ENCODE peak calls at places on chromosomes 13 and 19, in ten cellular contexts. W is H7, T is dorsolateral prefrontal cortex, A is keratinocyte, P is foreskin fibroblast, I is tibial artery, F is aorta, H is fibroblast of lung, U is heart left ventricle, K is thoracic aorta. R is an unnamed sample.

GRCh38 chr13:98626298-98626940 is 49.5 kb upstream of the STK24 start:
- DNase-seq in W (no peak), T (no peak), A (no peak), P (peak; percentile 7), I (no peak), F (no peak), H (peak; percentile 8), U (no peak), K (no peak), R (no peak)

GRCh38 chr19:38692458-38693379 is 45.3 kb downstream of the ACTN4 start:
- DNase-seq in W (peak; percentile 56), T (peak; percentile 58), A (no peak), P (no peak), I (no peak), F (no peak), H (no peak), U (no peak), K (no peak), R (no peak)

GRCh38 chr19:5104871-5105351 is 136.0 kb downstream of the KDM4B start:
- DNase-seq in W (no peak), T (no peak), A (no peak), P (no peak), I (no peak), F (no peak), H (no peak), U (peak; percentile 31), K (no peak), R (no peak)

GRCh38 chr19:58408152-58409009 is at the start of gene ZNF584:
- DNase-seq in W (peak; percentile 97), T (peak; percentile 97), A (peak; percentile 73), P (peak; percentile 93), I (peak; percentile 94), F (peak; percentile 97), H (peak; percentile 94), U (peak; percentile 98), K (peak; percentile 79), R (peak; percentile 80)

GRCh38 chr13:103805771-103806170 is 739.6 kb upstream of the SLC10A2 start:
- DNase-seq in W (no peak), T (no peak), A (no peak), P (no peak), I (no peak), F (no peak), H (no peak), U (no peak), K (no peak), R (no peak)

GRCh38 chr19:3061214-3062161 is 807 bp downstream of the TLE5 start:
- DNase-seq in W (peak; percentile 87), T (peak; percentile 57), A (no peak), P (no peak), I (no peak), F (peak; percentile 77), H (peak; percentile 53), U (peak; percentile 78), K (no peak), R (no peak)

GRCh38 chr13:75368167-75368566 is 113.8 kb downstream of the TBC1D4 start:
- DNase-seq in W (no peak), T (no peak), A (no peak), P (peak; percentile 85), I (peak; percentile 42), F (no peak), H (peak; percentile 93), U (peak; percentile 41), K (peak; percentile 14), R (peak; percentile 94)

GRCh38 chr13:75135325-75135825 is 346.6 kb downstream of the TBC1D4 start:
- DNase-seq in W (no peak), T (no peak), A (peak; percentile 41), P (peak; percentile 96), I (no peak), F (no peak), H (peak; percentile 98), U (no peak), K (no peak), R (peak; percentile 95)

GRCh38 chr13:26460652-26461051 is 96.8 kb upstream of the WASF3 start:
- DNase-seq in W (no peak), T (no peak), A (no peak), P (no peak), I (no peak), F (no peak), H (peak; percentile 77), U (peak; percentile 94), K (no peak), R (peak; percentile 95)

GRCh38 chr19:15292847-15293582 is 39.3 kb downstream of the BRD4 start:
- DNase-seq in W (no peak), T (no peak), A (no peak), P (no peak), I (no peak), F (no peak), H (peak; percentile 40), U (no peak), K (no peak), R (no peak)

GRCh38 chr19:49712397-49712859 is 21.5 kb downstream of the CPT1C start:
- DNase-seq in W (peak; percentile 92), T (peak; percentile 20), A (no peak), P (peak; percentile 69), I (no peak), F (no peak), H (peak; percentile 61), U (peak; percentile 59), K (no peak), R (no peak)

GRCh38 chr13:73948848-73949529 is 185.2 kb downstream of the KLF12 start:
- DNase-seq in W (no peak), T (no peak), A (no peak), P (no peak), I (no peak), F (no peak), H (no peak), U (no peak), K (no peak), R (no peak)

GRCh38 chr13:114067886-114068722 is 64.3 kb downstream of the RASA3 start:
- DNase-seq in W (no peak), T (no peak), A (no peak), P (no peak), I (peak; percentile 18), F (peak; percentile 54), H (no peak), U (no peak), K (no peak), R (no peak)

GRCh38 chr19:1250374-1251232 is 2.2 kb downstream of the MIDN start:
- DNase-seq in W (peak; percentile 96), T (no peak), A (no peak), P (no peak), I (no peak), F (peak; percentile 76), H (peak; percentile 85), U (peak; percentile 83), K (no peak), R (no peak)

GRCh38 chr13:26707122-26708006 is 53.2 kb downstream of the GPR12 start:
- DNase-seq in W (peak; percentile 86), T (peak; percentile 48), A (no peak), P (peak; percentile 20), I (no peak), F (no peak), H (peak; percentile 46), U (peak; percentile 42), K (no peak), R (no peak)

GRCh38 chr19:50803633-50804419 is 13.6 kb downstream of the ACP4 start:
- DNase-seq in W (peak; percentile 86), T (no peak), A (no peak), P (no peak), I (no peak), F (no peak), H (no peak), U (no peak), K (no peak), R (no peak)

DNA sequence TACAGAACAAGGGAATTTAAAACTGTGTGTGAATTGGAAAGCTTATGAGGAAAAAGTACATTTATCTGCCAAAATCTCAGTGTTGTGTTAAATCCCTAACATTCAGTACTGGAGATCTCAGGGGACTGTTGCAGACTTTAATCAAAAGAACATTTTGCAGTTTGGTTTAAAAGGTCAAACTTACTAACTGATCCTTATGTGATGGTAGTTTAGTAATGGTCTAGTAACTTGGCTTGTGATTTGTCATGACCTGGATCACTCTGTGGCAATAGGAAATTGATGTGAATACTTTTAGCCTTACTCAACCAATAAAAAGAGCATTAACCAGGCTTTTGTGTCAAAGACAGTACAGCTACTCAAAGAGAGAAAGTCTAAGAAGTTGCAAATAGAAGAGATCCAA is 862.0 kb upstream of the MIR17HG start:
- DNase-seq in W (no peak), T (no peak), A (no peak), P (peak; percentile 76), I (no peak), F (no peak), H (peak; percentile 82), U (no peak), K (no peak), R (peak; percentile 92)
- H3K4me3 ChIP-seq in W (no peak overlapping the region), T (no peak overlapping the region), A (no peak overlapping the region), P (no peak overlapping the region), I (no peak overlapping the region), F (no peak overlapping the region), H (no peak overlapping the region), U (no peak overlapping the region), K (no peak overlapping the region), R (no peak overlapping the region)

GRCh38 chr13:42380420-42381164 is 108.6 kb downstream of the AKAP11 start:
- DNase-seq in W (no peak), T (no peak), A (no peak), P (no peak), I (no peak), F (no peak), H (no peak), U (no peak), K (no peak), R (no peak)
- H3K4me3 ChIP-seq in W (no peak overlapping the region), T (no peak overlapping the region), A (no peak overlapping the region), P (no peak overlapping the region), I (no peak overlapping the region), F (no peak overlapping the region), H (no peak overlapping the region), U (no peak overlapping the region), K (no peak overlapping the region), R (no peak overlapping the region)

DNA sequence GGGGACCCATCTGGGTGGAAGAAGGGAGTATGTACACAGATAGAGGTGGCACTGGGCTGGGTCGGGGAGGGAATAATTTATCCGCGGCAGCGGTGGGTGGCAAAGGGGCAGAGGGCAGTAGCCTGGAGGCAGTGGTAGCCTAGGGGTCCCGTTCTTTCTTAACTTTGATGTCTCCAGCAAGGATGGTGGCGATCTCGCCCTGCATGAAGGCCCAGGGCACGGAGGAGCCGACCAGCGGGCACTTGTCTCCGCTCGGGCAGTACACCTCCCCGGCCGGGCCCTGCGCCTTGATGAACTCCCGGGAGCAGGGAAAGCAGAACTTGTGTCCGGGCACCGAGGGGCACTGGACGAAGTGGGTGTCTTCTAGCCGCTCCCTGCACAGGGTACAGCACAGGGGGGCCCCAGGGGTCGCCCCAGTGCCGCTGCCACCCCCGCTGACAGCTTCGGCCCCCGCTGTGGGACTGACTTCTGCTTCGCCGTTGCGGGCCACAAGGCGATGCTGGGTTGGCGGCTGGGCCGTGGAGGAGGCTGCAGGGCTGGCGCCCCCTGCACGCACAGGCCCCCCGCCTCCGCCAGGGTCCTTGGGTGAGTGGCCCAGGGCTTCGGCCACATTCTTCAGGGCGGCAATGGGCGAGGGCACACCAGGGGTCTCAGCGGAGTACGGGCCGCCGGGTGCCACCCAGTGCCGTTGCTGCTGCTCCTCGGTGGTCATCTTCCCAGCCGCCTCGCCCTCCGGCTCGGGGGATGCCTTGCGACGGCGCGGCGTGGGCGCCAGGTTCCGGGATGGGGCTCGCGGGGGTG is 1.9 kb downstream of the IRF2BP1 start:
- DNase-seq in W (peak; percentile 60), T (no peak), A (no peak), P (no peak), I (no peak), F (no peak), H (no peak), U (peak; percentile 36), K (no peak), R (no peak)
- H3K4me3 ChIP-seq in W (no peak overlapping the region), T (peak overlapping the region; percentile 80), A (no peak overlapping the region), P (no peak overlapping the region), I (peak overlapping the region; percentile 90), F (no peak overlapping the region), H (no peak overlapping the region), U (no peak overlapping the region), K (peak overlapping the region; percentile 93), R (no peak overlapping the region)

GRCh38 chr13:111373486-111373885 is 53.0 kb downstream of the TEX29 start:
- DNase-seq in W (no peak), T (no peak), A (no peak), P (no peak), I (no peak), F (no peak), H (no peak), U (no peak), K (no peak), R (no peak)
- H3K4me3 ChIP-seq in W (no peak overlapping the region), T (no peak overlapping the region), A (no peak overlapping the region), P (no peak overlapping the region), I (no peak overlapping the region), F (no peak overlapping the region), H (no peak overlapping the region), U (no peak overlapping the region), K (no peak overlapping the region), R (no peak overlapping the region)

R was measured in skeletal muscle cell.